ENCODE peak calls at places on chromosome 12, in six cellular contexts. One of them, this sample, is unnamed.

GRCh38 chr12:116314477-116314876 is 37.0 kb upstream of the MED13L start:
- DNase-seq in KG1: no peak
- DNase-seq in T-helper 9 cell: no peak
- DNase-seq in T-cell: no peak
- DNase-seq in progenitor cell of endocrine pancreas: no peak
- DNase-seq in NCI-H1694: no peak
- DNase-seq in this sample: no peak

GRCh38 chr12:49928476-49928875 is 22.1 kb upstream of the AQP2 start:
- DNase-seq in KG1: no peak
- DNase-seq in progenitor cell of endocrine pancreas: no peak
- DNase-seq in T-helper 9 cell: no peak
- DNase-seq in NCI-H1694: no peak
- DNase-seq in T-cell: no peak
- DNase-seq in this sample: no peak

GRCh38 chr12:101957251-101957650 is 79.9 kb downstream of the DRAM1 start:
- DNase-seq in T-cell: no peak
- DNase-seq in KG1: no peak
- DNase-seq in NCI-H1694: no peak
- DNase-seq in T-helper 9 cell: no peak
- DNase-seq in progenitor cell of endocrine pancreas: no peak
- DNase-seq in this sample: no peak

GRCh38 chr12:26948309-26948708 is 10.0 kb downstream of the FGFR1OP2 start:
- DNase-seq in T-helper 9 cell: no peak
- DNase-seq in progenitor cell of endocrine pancreas: no peak
- DNase-seq in KG1: no peak
- DNase-seq in T-cell: no peak
- DNase-seq in NCI-H1694: no peak
- DNase-seq in this sample: no peak

GRCh38 chr12:116959845-116960514 is 49.2 kb downstream of the FBXW8 start:
- DNase-seq in NCI-H1694: no peak
- DNase-seq in T-cell: no peak
- DNase-seq in progenitor cell of endocrine pancreas: no peak
- DNase-seq in T-helper 9 cell: no peak
- DNase-seq in KG1: no peak
- DNase-seq in this sample: no peak

GRCh38 chr12:99311373-99311772 is 336.2 kb upstream of the GARIN6 start:
- DNase-seq in progenitor cell of endocrine pancreas: no peak
- DNase-seq in NCI-H1694: no peak
- DNase-seq in KG1: no peak
- DNase-seq in T-cell: no peak
- DNase-seq in T-helper 9 cell: no peak
- DNase-seq in this sample: no peak

GRCh38 chr12:11500222-11500860 is 105.0 kb upstream of the PRB2 start:
- DNase-seq in NCI-H1694: no peak
- DNase-seq in KG1: peak; percentile 38
- DNase-seq in T-helper 9 cell: peak; percentile 80
- DNase-seq in progenitor cell of endocrine pancreas: peak; percentile 100
- DNase-seq in T-cell: peak; percentile 78
- DNase-seq in this sample: peak; percentile 79

GRCh38 chr12:112418596-112419268 is at the start of gene PTPN11:
- DNase-seq in T-helper 9 cell: peak; percentile 89
- DNase-seq in progenitor cell of endocrine pancreas: peak; percentile 82
- DNase-seq in KG1: peak; percentile 64
- DNase-seq in T-cell: peak; percentile 89
- DNase-seq in NCI-H1694: peak; percentile 11
- DNase-seq in this sample: peak; percentile 95

GRCh38 chr12:48016373-48017020 is 12.2 kb upstream of the COL2A1 start:
- DNase-seq in KG1: no peak
- DNase-seq in T-helper 9 cell: no peak
- DNase-seq in progenitor cell of endocrine pancreas: no peak
- DNase-seq in T-cell: no peak
- DNase-seq in NCI-H1694: no peak
- DNase-seq in this sample: no peak

GRCh38 chr12:132444957-132445883 is 44.7 kb upstream of the FBRSL1 start:
- DNase-seq in T-cell: peak; percentile 75
- DNase-seq in progenitor cell of endocrine pancreas: no peak
- DNase-seq in NCI-H1694: peak; percentile 69
- DNase-seq in KG1: peak; percentile 15
- DNase-seq in T-helper 9 cell: peak; percentile 58
- DNase-seq in this sample: peak; percentile 80

GRCh38 chr12:56261503-56262230 is 3.5 kb upstream of the ANKRD52 start:
- DNase-seq in NCI-H1694: no peak
- DNase-seq in KG1: no peak
- DNase-seq in T-helper 9 cell: no peak
- DNase-seq in progenitor cell of endocrine pancreas: no peak
- DNase-seq in T-cell: no peak
- DNase-seq in this sample: no peak

GRCh38 chr12:106861984-106862894 is 87.8 kb downstream of the RIC8B start:
- DNase-seq in KG1: no peak
- DNase-seq in NCI-H1694: no peak
- DNase-seq in progenitor cell of endocrine pancreas: no peak
- DNase-seq in T-helper 9 cell: no peak
- DNase-seq in T-cell: no peak
- DNase-seq in this sample: no peak

GRCh38 chr12:30754383-30754749 is 385 bp downstream of the CAPRIN2 start:
- DNase-seq in NCI-H1694: no peak
- DNase-seq in T-cell: no peak
- DNase-seq in KG1: no peak
- DNase-seq in T-helper 9 cell: no peak
- DNase-seq in progenitor cell of endocrine pancreas: no peak
- DNase-seq in this sample: no peak

GRCh38 chr12:18313316-18313715 is 52.0 kb downstream of the PIK3C2G start:
- DNase-seq in KG1: no peak
- DNase-seq in T-helper 9 cell: no peak
- DNase-seq in T-cell: no peak
- DNase-seq in NCI-H1694: no peak
- DNase-seq in progenitor cell of endocrine pancreas: no peak
- DNase-seq in this sample: no peak

GRCh38 chr12:42086021-42086420 is 58.7 kb downstream of the GXYLT1 start:
- DNase-seq in T-helper 9 cell: no peak
- DNase-seq in progenitor cell of endocrine pancreas: no peak
- DNase-seq in KG1: no peak
- DNase-seq in NCI-H1694: peak; percentile 10
- DNase-seq in T-cell: no peak
- DNase-seq in this sample: no peak

GRCh38 chr12:22340143-22340542 is 5.6 kb upstream of the ST8SIA1 start:
- DNase-seq in KG1: no peak
- DNase-seq in T-helper 9 cell: no peak
- DNase-seq in NCI-H1694: no peak
- DNase-seq in progenitor cell of endocrine pancreas: no peak
- DNase-seq in T-cell: no peak
- DNase-seq in this sample: no peak

GRCh38 chr12:12046401-12046800 is 24.3 kb upstream of the BCL2L14 start:
- DNase-seq in T-helper 9 cell: no peak
- DNase-seq in progenitor cell of endocrine pancreas: no peak
- DNase-seq in T-cell: no peak
- DNase-seq in KG1: no peak
- DNase-seq in NCI-H1694: no peak
- DNase-seq in this sample: no peak

GRCh38 chr12:104877107-104877705 is 80.9 kb downstream of the SLC41A2 start:
- DNase-seq in KG1: no peak
- DNase-seq in T-cell: peak; percentile 30
- DNase-seq in progenitor cell of endocrine pancreas: no peak
- DNase-seq in NCI-H1694: peak; percentile 20
- DNase-seq in T-helper 9 cell: peak; percentile 12
- DNase-seq in this sample: peak; percentile 26

GRCh38 chr12:58616618-58617017 is 303.7 kb downstream of the LRIG3 start:
- DNase-seq in T-cell: no peak
- DNase-seq in progenitor cell of endocrine pancreas: no peak
- DNase-seq in NCI-H1694: no peak
- DNase-seq in T-helper 9 cell: no peak
- DNase-seq in KG1: no peak
- DNase-seq in this sample: no peak

GRCh38 chr12:87967871-87968270 is 61.3 kb downstream of the C12orf50 start:
- DNase-seq in KG1: no peak
- DNase-seq in T-cell: no peak
- DNase-seq in T-helper 9 cell: no peak
- DNase-seq in NCI-H1694: peak; percentile 33
- DNase-seq in progenitor cell of endocrine pancreas: no peak
- DNase-seq in this sample: no peak

GRCh38 chr12:121711925-121712461 is 559 bp upstream of the TMEM120B start:
- DNase-seq in KG1: no peak
- DNase-seq in T-helper 9 cell: no peak
- DNase-seq in progenitor cell of endocrine pancreas: no peak
- DNase-seq in NCI-H1694: no peak
- DNase-seq in T-cell: peak; percentile 11
- DNase-seq in this sample: no peak

GRCh38 chr12:129036135-129036534 is 182.9 kb downstream of the GLT1D1 start:
- DNase-seq in T-cell: no peak
- DNase-seq in progenitor cell of endocrine pancreas: no peak
- DNase-seq in NCI-H1694: no peak
- DNase-seq in KG1: no peak
- DNase-seq in T-helper 9 cell: no peak
- DNase-seq in this sample: no peak

GRCh38 chr12:98863167-98863566 is 218.1 kb downstream of the APAF1 start:
- DNase-seq in T-helper 9 cell: no peak
- DNase-seq in progenitor cell of endocrine pancreas: no peak
- DNase-seq in T-cell: no peak
- DNase-seq in NCI-H1694: no peak
- DNase-seq in KG1: no peak
- DNase-seq in this sample: no peak

GRCh38 chr12:12333980-12334709 is 15.9 kb downstream of the MANSC1 start:
- DNase-seq in KG1: no peak
- DNase-seq in T-helper 9 cell: peak; percentile 55
- DNase-seq in progenitor cell of endocrine pancreas: peak; percentile 46
- DNase-seq in T-cell: peak; percentile 65
- DNase-seq in NCI-H1694: peak; percentile 48
- DNase-seq in this sample: peak; percentile 47

GRCh38 chr12:120453977-120454376 is 7.7 kb downstream of the GATC start:
- DNase-seq in progenitor cell of endocrine pancreas: no peak
- DNase-seq in NCI-H1694: peak; percentile 17
- DNase-seq in KG1: no peak
- DNase-seq in T-helper 9 cell: no peak
- DNase-seq in T-cell: no peak
- DNase-seq in this sample: peak; percentile 43

GRCh38 chr12:63068857-63069442 is 82.1 kb downstream of the AVPR1A start:
- DNase-seq in T-helper 9 cell: no peak
- DNase-seq in progenitor cell of endocrine pancreas: no peak
- DNase-seq in KG1: no peak
- DNase-seq in NCI-H1694: no peak
- DNase-seq in T-cell: no peak
- DNase-seq in this sample: no peak

GRCh38 chr12:11861155-11861863 is 209.4 kb upstream of the BCL2L14 start:
- DNase-seq in T-cell: no peak
- DNase-seq in T-helper 9 cell: no peak
- DNase-seq in NCI-H1694: no peak
- DNase-seq in progenitor cell of endocrine pancreas: no peak
- DNase-seq in KG1: no peak
- DNase-seq in this sample: no peak

GRCh38 chr12:28851781-28852180 is 297.3 kb upstream of the FAR2 start:
- DNase-seq in NCI-H1694: no peak
- DNase-seq in T-helper 9 cell: no peak
- DNase-seq in progenitor cell of endocrine pancreas: no peak
- DNase-seq in T-cell: no peak
- DNase-seq in KG1: no peak
- DNase-seq in this sample: no peak

GRCh38 chr12:121190523-121191031 is 19.4 kb upstream of the P2RX4 start:
- DNase-seq in T-cell: no peak
- DNase-seq in progenitor cell of endocrine pancreas: no peak
- DNase-seq in KG1: no peak
- DNase-seq in NCI-H1694: no peak
- DNase-seq in T-helper 9 cell: no peak
- DNase-seq in this sample: no peak

GRCh38 chr12:48969847-48970701 is 1.5 kb downstream of the WNT10B start:
- DNase-seq in T-cell: peak; percentile 47
- DNase-seq in T-helper 9 cell: peak; percentile 35
- DNase-seq in progenitor cell of endocrine pancreas: no peak
- DNase-seq in KG1: no peak
- DNase-seq in NCI-H1694: no peak
- DNase-seq in this sample: peak; percentile 74

GRCh38 chr12:54997914-54998507 is 13.4 kb upstream of the TESPA1 start:
- DNase-seq in T-cell: no peak
- DNase-seq in KG1: no peak
- DNase-seq in T-helper 9 cell: no peak
- DNase-seq in NCI-H1694: no peak
- DNase-seq in progenitor cell of endocrine pancreas: no peak
- DNase-seq in this sample: no peak

GRCh38 chr12:120043421-120043820 is 54.4 kb downstream of the BICDL1 start:
- DNase-seq in T-helper 9 cell: no peak
- DNase-seq in progenitor cell of endocrine pancreas: no peak
- DNase-seq in T-cell: no peak
- DNase-seq in KG1: no peak
- DNase-seq in NCI-H1694: no peak
- DNase-seq in this sample: no peak

GRCh38 chr12:25447046-25447445 is 106.0 kb downstream of the LMNTD1 start:
- DNase-seq in KG1: no peak
- DNase-seq in progenitor cell of endocrine pancreas: no peak
- DNase-seq in T-cell: no peak
- DNase-seq in NCI-H1694: no peak
- DNase-seq in T-helper 9 cell: no peak
- DNase-seq in this sample: no peak

GRCh38 chr12:99746538-99746937 is 99.0 kb downstream of the GARIN6 start:
- DNase-seq in T-helper 9 cell: no peak
- DNase-seq in KG1: no peak
- DNase-seq in T-cell: no peak
- DNase-seq in NCI-H1694: no peak
- DNase-seq in progenitor cell of endocrine pancreas: no peak
- DNase-seq in this sample: no peak

GRCh38 chr12:32454866-32455265 is 55.5 kb downstream of the FGD4 start:
- DNase-seq in T-helper 9 cell: no peak
- DNase-seq in NCI-H1694: no peak
- DNase-seq in T-cell: no peak
- DNase-seq in KG1: no peak
- DNase-seq in progenitor cell of endocrine pancreas: no peak
- DNase-seq in this sample: no peak